ENCODE peak calls at places on chromosomes 12 and 14, in four cellular contexts. S is SHP77, X is dorsolateral prefrontal cortex, M is NCI-H69. L is an unnamed sample.

GRCh38 chr12:2288471-2288870 is 235.7 kb downstream of the CACNA1C start:
- DNase-seq in S (no peak), X (no peak), M (peak), L (no peak)

GRCh38 chr14:72982146-72982708 is 44.7 kb downstream of the ZFYVE1 start:
- DNase-seq in X (no peak), M (no peak), S (no peak), L (no peak)

GRCh38 chr14:105867961-105868599 is 341.7 kb downstream of the TMEM121 start:
- DNase-seq in S (no peak), M (no peak), X (peak), L (no peak)

GRCh38 chr14:104458845-104459244 is 120.7 kb upstream of the C14orf180 start:
- DNase-seq in M (no peak), X (no peak), S (no peak), L (no peak)

GRCh38 chr14:92625213-92625612 is 111.6 kb downstream of the RIN3 start:
- DNase-seq in X (no peak), S (no peak), M (no peak), L (no peak)

GRCh38 chr12:124835652-124836410 is 27.8 kb downstream of the SCARB1 start:
- DNase-seq in S (no peak), M (no peak), X (no peak), L (no peak)

GRCh38 chr12:132591107-132591935 is 19.1 kb downstream of the LRCOL1 start:
- DNase-seq in M (no peak), X (no peak), S (no peak), L (no peak)

GRCh38 chr12:48442191-48442828 is 30.0 kb upstream of the ANP32D start:
- DNase-seq in S (no peak), X (no peak), M (no peak), L (no peak)

GRCh38 chr14:100144996-100145646 is 14.3 kb downstream of the DEGS2 start:
- DNase-seq in M (no peak), S (no peak), X (no peak), L (no peak)

L was measured in NCI-H2171 treated with DMSO at 0.1 percent for 48 hours.